ENCODE peak calls at places on chromosomes 11 and 22, in four cellular contexts. Y, W, G and M are unnamed samples. For H3K4me1, the result is how much of the 10 kb centered on the place peaks cover.

GRCh38 chr22:36644333-36644757 is 59.2 kb downstream of the CACNG2 start:
- DNase-seq in Y (peak), W (no peak), G (peak), M (peak)

GRCh38 chr11:120108154-120108784 is 29.6 kb downstream of the TRIM29 start:
- DNase-seq in Y (peak), W (peak), G (peak), M (peak)

GRCh38 chr11:86050310-86050709 is 18.6 kb downstream of the PICALM start:
- DNase-seq in Y (no peak), W (no peak), G (no peak), M (no peak)

GRCh38 chr11:43427971-43428370 is 69.3 kb downstream of the TTC17 start:
- DNase-seq in Y (no peak), W (no peak), G (no peak), M (no peak)

GRCh38 chr22:23478175-23478574 is 101.9 kb downstream of the IGLL1 start:
- DNase-seq in Y (no peak), W (no peak), G (no peak), M (no peak)

GRCh38 chr11:44972746-44973435 is 22.2 kb upstream of the TP53I11 start:
- DNase-seq in Y (no peak), W (no peak), G (no peak), M (no peak)

GRCh38 chr11:76955459-76956114 is 78.6 kb upstream of the B3GNT6 start:
- DNase-seq in Y (no peak), W (no peak), G (no peak), M (no peak)

GRCh38 chr11:12223771-12224536 is 113.6 kb downstream of the MICAL2 start:
- DNase-seq in Y (peak), W (no peak), G (no peak), M (no peak)

GRCh38 chr11:95675585-95675984 is 114.0 kb downstream of the FAM76B start:
- DNase-seq in Y (no peak), W (no peak), G (no peak), M (no peak)

GRCh38 chr11:102497061-102497460 is 33.5 kb downstream of the MMP7 start:
- DNase-seq in Y (no peak), W (no peak), G (no peak), M (no peak)

GRCh38 chr11:76787911-76788596 is 4.9 kb downstream of the TSKU start:
- DNase-seq in Y (peak), W (no peak), G (no peak), M (no peak)

GRCh38 chr11:76620471-76620870 is 50.1 kb downstream of the LRRC32 start:
- DNase-seq in Y (no peak), W (no peak), G (no peak), M (no peak)

GRCh38 chr11:60860943-60861342 is 5.2 kb upstream of the PTGDR2 start:
- DNase-seq in Y (no peak), W (no peak), G (no peak), M (peak)

GRCh38 chr22:50577697-50577986 is 585 bp downstream of the CPT1B start:
- DNase-seq in Y (no peak), W (no peak), G (no peak), M (no peak)

GRCh38 chr11:111379500-111380136 is 543 bp upstream of the POU2AF1 start:
- DNase-seq in Y (no peak), W (no peak), G (no peak), M (no peak)

GRCh38 chr11:69641681-69642548 is 959 bp downstream of the CCND1 start:
- DNase-seq in Y (no peak), W (no peak), G (no peak), M (no peak)

GRCh38 chr22:24695958-24696511 is 78.5 kb downstream of the PIWIL3 start:
- DNase-seq in Y (no peak), W (no peak), G (no peak), M (no peak)

GRCh38 chr11:26730711-26731460 is 9.0 kb upstream of the SLC5A12 start:
- DNase-seq in Y (peak), W (no peak), G (no peak), M (no peak)
- H3K4me3 ChIP-seq in Y (no peak), W (no peak), G (no peak), M (no peak)

GRCh38 chr11:126114486-126115252 is 52.0 kb upstream of the CDON start:
- DNase-seq in Y (no peak), W (no peak), G (no peak), M (no peak)
- H3K4me1 ChIP-seq in Y (under half), W (under half), G (under half), M (under half)

DNA sequence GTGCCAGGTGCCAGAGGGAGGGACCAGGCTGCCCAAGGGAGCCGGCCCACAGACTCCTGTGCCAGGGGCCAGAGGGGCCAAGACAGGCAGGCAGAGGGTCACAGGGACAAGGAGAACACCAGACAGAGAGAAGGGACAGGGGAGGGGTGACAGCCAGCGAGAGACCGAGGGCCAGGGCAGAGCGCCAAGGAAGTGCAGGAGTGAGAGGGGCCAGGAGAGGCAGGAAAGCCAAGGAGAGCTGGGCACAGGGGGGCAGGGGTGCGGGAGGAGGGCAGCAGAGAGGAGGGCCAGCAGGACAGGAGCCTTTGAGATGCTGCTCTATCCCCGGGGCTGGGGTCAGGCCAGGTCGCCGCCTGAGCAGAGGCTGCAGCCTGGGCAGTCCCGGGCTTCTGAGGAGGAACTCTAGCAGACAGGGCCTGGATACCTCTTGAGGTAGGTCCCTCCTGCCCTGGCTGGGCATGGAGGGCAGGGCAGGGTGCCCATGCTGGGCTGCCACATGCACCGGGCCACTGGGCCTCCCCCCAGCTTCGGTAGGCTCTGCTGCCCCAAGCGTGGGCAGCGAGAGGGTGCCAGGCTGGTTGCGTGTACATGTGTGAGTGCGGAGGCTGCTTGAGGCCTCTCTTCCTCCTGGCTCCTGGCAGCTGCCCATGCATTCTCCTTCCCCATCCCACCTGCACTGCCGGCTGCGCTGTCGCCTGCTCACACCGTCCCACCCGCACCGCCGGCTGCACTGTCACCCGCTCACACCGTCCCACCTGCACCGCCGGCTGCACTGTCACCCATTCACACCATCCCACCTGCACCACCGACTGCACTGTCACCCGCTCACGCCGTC is 12.2 kb downstream of the LSP1 start:
- DNase-seq in Y (no peak), W (no peak), G (no peak), M (peak)
- H3K4me3 ChIP-seq in Y (no peak), W (no peak), G (no peak), M (no peak)

GRCh38 chr22:45945621-45946020 is 31.3 kb downstream of the WNT7B start:
- DNase-seq in Y (no peak), W (no peak), G (no peak), M (no peak)

GRCh38 chr22:45942344-45942743 is 34.6 kb downstream of the WNT7B start:
- DNase-seq in Y (no peak), W (no peak), G (no peak), M (no peak)

GRCh38 chr22:45946805-45947600 is 30.0 kb downstream of the WNT7B start:
- DNase-seq in Y (no peak), W (no peak), G (no peak), M (peak)

GRCh38 chr22:45938913-45939312 is 38.0 kb downstream of the WNT7B start:
- DNase-seq in Y (no peak), W (no peak), G (no peak), M (no peak)

DNA sequence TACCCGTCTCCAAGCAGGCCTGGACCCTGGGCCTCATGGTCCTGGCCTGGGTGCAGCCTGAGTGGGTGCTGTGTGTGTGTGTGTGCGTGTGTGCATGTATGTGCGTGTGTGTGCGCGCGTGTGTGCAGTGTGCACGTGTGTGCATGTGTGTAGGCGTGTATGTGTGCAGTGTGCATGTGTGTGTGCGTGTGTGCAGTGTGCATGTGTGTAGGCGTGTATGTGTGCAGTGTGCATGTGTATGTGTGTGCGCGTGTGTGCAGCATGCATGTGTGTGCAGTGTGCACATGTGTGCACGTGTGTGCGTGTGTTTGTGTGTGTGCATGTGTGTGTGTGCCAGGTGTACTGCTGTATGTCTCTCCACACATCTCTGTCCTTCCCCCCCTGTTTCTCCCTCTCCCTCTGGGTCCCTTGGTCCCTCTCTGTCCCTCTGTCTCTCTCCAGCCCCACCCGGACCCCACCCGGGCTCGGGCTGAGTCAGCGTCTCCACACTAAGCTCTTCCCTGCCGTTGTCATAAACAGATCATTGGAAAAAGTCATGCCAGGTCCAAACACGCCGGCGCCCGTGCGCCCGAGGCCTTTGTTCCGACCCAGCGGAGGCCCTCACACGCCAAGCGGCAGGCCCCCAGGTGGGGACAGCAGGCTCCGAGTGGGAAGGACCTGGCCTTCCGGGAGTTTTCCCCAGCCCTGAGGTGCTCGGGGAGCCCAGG is 34.0 kb downstream of the WNT7B start:
- DNase-seq in Y (no peak), W (no peak), G (no peak), M (no peak)
- H3K4me1 ChIP-seq in Y (under half), W (under half), G (under half), M (under half)

GRCh38 chr11:66957971-66958231 is 282 bp downstream of the PC start:
- DNase-seq in Y (no peak), W (no peak), G (no peak), M (no peak)

GRCh38 chr11:66962247-66962646 is 4.1 kb upstream of the PC start:
- DNase-seq in Y (no peak), W (no peak), G (no peak), M (no peak)

GRCh38 chr11:66958232-66958955 is at the start of gene PC:
- DNase-seq in Y (peak), W (peak), G (peak), M (peak)

GRCh38 chr11:66956689-66957290 is 1.4 kb downstream of the PC start:
- DNase-seq in Y (peak), W (no peak), G (no peak), M (no peak)

GRCh38 chr11:66958956-66959274 is 732 bp upstream of the PC start:
- DNase-seq in Y (no peak), W (no peak), G (no peak), M (no peak)
- H3K4me3 ChIP-seq in Y (no peak), W (peak), G (peak), M (no peak)

DNA sequence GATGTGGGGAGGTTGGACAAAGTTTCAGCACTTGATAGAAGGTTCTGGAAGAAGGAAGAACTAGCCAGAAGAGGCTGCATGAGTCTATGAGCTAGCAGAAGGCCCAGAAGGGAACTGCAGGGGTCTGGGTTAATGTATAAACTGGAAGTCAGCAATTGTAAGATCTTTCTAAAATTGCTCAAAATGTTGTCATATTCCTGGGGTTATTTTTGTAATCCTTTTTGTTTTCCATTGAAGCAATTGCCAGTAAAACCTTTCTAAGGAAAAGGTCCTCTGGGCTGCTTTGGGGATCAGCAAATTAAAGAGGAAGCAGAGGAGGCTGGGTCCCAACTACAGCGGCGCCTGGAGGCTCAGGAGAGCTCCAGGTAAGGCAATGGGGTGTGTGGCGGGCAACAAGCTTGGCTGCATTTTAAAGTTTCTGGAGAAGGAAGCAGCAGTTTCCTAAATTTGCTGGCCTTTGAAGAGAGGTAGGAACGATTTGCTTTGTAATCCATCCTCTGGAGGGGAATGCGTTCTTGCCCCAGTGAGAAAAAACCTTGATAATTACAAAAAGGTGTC is 29.3 kb downstream of the ADAMTS15 start:
- DNase-seq in Y (no peak), W (no peak), G (no peak), M (no peak)
- H3K4me1 ChIP-seq in Y (under half), W (under half), G (under half), M (under half)